ENCODE peak calls at places on chromosomes 6 and 20, in five cellular contexts. O, V, G, M and C are unnamed samples. For H3K4me1, the result is how much of the 10 kb centered on the place peaks cover.

GRCh38 chr6:156589281-156589680 is 187.9 kb upstream of the ARID1B start:
- DNase-seq in V (no peak), G (no peak), M (peak), O (no peak), C (no peak)

GRCh38 chr20:25195962-25196700 is 619 bp downstream of the ENTPD6 start:
- DNase-seq in M (peak), V (peak), G (peak), O (peak), C (peak)

GRCh38 chr20:5608104-5608447 is 142.1 kb upstream of the SHLD1 start:
- DNase-seq in M (no peak), V (no peak), O (no peak), G (no peak), C (no peak)

GRCh38 chr6:156953125-156953477 is 175.9 kb downstream of the ARID1B start:
- DNase-seq in G (no peak), M (no peak), V (no peak), O (no peak), C (peak)

GRCh38 chr6:111854683-111855082 is 18.6 kb downstream of the FYN start:
- DNase-seq in O (no peak), G (no peak), V (no peak), M (peak), C (no peak)

GRCh38 chr20:8790442-8791074 is 278.3 kb upstream of the PLCB4 start:
- DNase-seq in V (no peak), M (peak), G (peak), O (no peak), C (peak)

GRCh38 chr6:18595774-18596528 is 208.8 kb downstream of the RNF144B start:
- DNase-seq in V (peak), G (peak), O (no peak), M (peak), C (peak)

GRCh38 chr20:25030007-25030648 is 27.8 kb downstream of the ACSS1 start:
- DNase-seq in V (no peak), G (no peak), M (no peak), O (no peak), C (no peak)

GRCh38 chr6:36666726-36667591 is 11.6 kb upstream of the CDKN1A start:
- DNase-seq in M (peak), G (no peak), O (peak), V (no peak), C (peak)

GRCh38 chr20:19079536-19080299 is 132.7 kb upstream of the SLC24A3 start:
- DNase-seq in M (no peak), O (no peak), G (no peak), V (no peak), C (no peak)

GRCh38 chr6:21831531-21832291 is 238.2 kb downstream of the SOX4 start:
- DNase-seq in M (peak), O (no peak), G (no peak), V (no peak), C (no peak)

GRCh38 chr6:83199865-83200230 is 6.7 kb downstream of the RWDD2A start:
- DNase-seq in M (peak), G (no peak), O (no peak), V (no peak), C (no peak)

GRCh38 chr6:105424177-105424783 is 21.4 kb upstream of the PREP start:
- DNase-seq in M (peak), O (no peak), V (peak), G (peak), C (peak)

GRCh38 chr6:142429195-142429594 is 127.4 kb downstream of the ADGRG6 start:
- DNase-seq in M (no peak), V (no peak), O (no peak), G (no peak), C (no peak)

GRCh38 chr20:63273180-63273579 is 567 bp downstream of the ARFGAP1 start:
- DNase-seq in M (no peak), V (no peak), G (no peak), O (no peak), C (no peak)

GRCh38 chr6:108468346-108468745 is 92.4 kb upstream of the FOXO3 start:
- DNase-seq in G (no peak), O (no peak), V (no peak), M (no peak), C (no peak)

GRCh38 chr6:111992851-111993250 is 61.1 kb upstream of the CCN6 start:
- DNase-seq in V (no peak), M (no peak), G (no peak), O (no peak), C (no peak)

GRCh38 chr6:165863801-165864200 is 200.8 kb upstream of the PDE10A start:
- DNase-seq in G (no peak), V (no peak), O (no peak), M (peak), C (no peak)

GRCh38 chr20:35327074-35327976 is 35.1 kb upstream of the FAM83C start:
- DNase-seq in V (no peak), G (no peak), M (no peak), O (no peak), C (no peak)

GRCh38 chr6:157023958-157024357 is 246.8 kb downstream of the ARID1B start:
- DNase-seq in V (no peak), O (no peak), M (peak), G (no peak), C (peak)

GRCh38 chr6:108254436-108255410 is 6.1 kb downstream of the SNX3 start:
- DNase-seq in O (no peak), G (no peak), V (no peak), M (no peak), C (no peak)

GRCh38 chr6:50998905-50999304 is 180.2 kb downstream of the TFAP2B start:
- DNase-seq in V (no peak), M (no peak), O (no peak), G (no peak), C (no peak)

GRCh38 chr6:45772886-45773285 is 242.8 kb downstream of the CLIC5 start:
- DNase-seq in V (no peak), O (no peak), M (peak), G (no peak), C (no peak)

GRCh38 chr6:105750089-105750488 is 336.0 kb upstream of the PRDM1 start:
- DNase-seq in M (no peak), O (no peak), V (no peak), G (no peak), C (no peak)

GRCh38 chr6:154039231-154039842 is at the start of gene OPRM1:
- DNase-seq in O (peak), V (no peak), M (peak), G (no peak), C (peak)

GRCh38 chr6:82917346-82918064 is 148.1 kb downstream of the UBE3D start:
- DNase-seq in M (peak), G (no peak), O (no peak), V (no peak), C (peak)

GRCh38 chr6:33490198-33490597 is 35.8 kb downstream of the ZBTB9 start:
- DNase-seq in M (no peak), G (no peak), O (no peak), V (no peak), C (no peak)

GRCh38 chr6:134816300-134816699 is 133.6 kb downstream of the ALDH8A1 start:
- DNase-seq in M (peak), G (no peak), O (no peak), V (no peak), C (no peak)

GRCh38 chr20:36847009-36847709 is 28.8 kb upstream of the TLDC2 start:
- DNase-seq in O (peak), V (no peak), M (peak), G (no peak), C (peak)

GRCh38 chr6:127489248-127489647 is 29.9 kb downstream of the MTCL3 start:
- DNase-seq in O (no peak), M (no peak), G (no peak), V (no peak), C (no peak)

GRCh38 chr6:31304683-31305082 is 32.8 kb upstream of the HLA-C start:
- DNase-seq in G (no peak), V (no peak), M (no peak), O (no peak), C (no peak)

GRCh38 chr6:31307669-31308049 is 35.8 kb upstream of the HLA-C start:
- DNase-seq in O (no peak), M (no peak), V (no peak), G (no peak), C (no peak)

GRCh38 chr6:31308845-31309175 is 36.9 kb upstream of the HLA-C start:
- DNase-seq in M (no peak), O (no peak), V (no peak), G (no peak), C (no peak)

GRCh38 chr6:31305674-31306219 is 33.9 kb upstream of the HLA-C start:
- DNase-seq in V (no peak), O (no peak), M (no peak), G (no peak), C (no peak)

GRCh38 chr6:31308050-31308844 is 36.4 kb upstream of the HLA-C start:
- DNase-seq in O (peak), M (no peak), G (no peak), V (peak), C (peak)
- H3K4me3 ChIP-seq in O (no peak), M (no peak), G (peak), V (peak), C (no peak)

GRCh38 chr6:136076496-136076895 is 173.6 kb downstream of the MTFR2 start:
- DNase-seq in M (peak), G (no peak), O (no peak), V (no peak), C (no peak)
- H3K4me1 ChIP-seq in M (under half), G (under half), O (under half), V (under half), C (under half)

GRCh38 chr6:35018184-35018523 is 123.0 kb downstream of the TCP11 start:
- DNase-seq in M (no peak), O (no peak), G (no peak), V (no peak), C (no peak)

GRCh38 chr6:35019831-35020230 is 121.3 kb downstream of the TCP11 start:
- DNase-seq in M (no peak), G (no peak), V (no peak), O (no peak), C (peak)

GRCh38 chr6:35017461-35018183 is 123.5 kb downstream of the TCP11 start:
- DNase-seq in O (peak), G (no peak), V (no peak), M (no peak), C (peak)

GRCh38 chr6:35019171-35019570 is 122.0 kb downstream of the TCP11 start:
- DNase-seq in O (no peak), M (no peak), V (no peak), G (no peak), C (no peak)

GRCh38 chr6:35018746-35019145 is 122.4 kb downstream of the TCP11 start:
- DNase-seq in O (no peak), V (no peak), M (no peak), G (no peak), C (no peak)
- H3K4me3 ChIP-seq in O (peak), V (no peak), M (peak), G (no peak), C (peak)

DNA sequence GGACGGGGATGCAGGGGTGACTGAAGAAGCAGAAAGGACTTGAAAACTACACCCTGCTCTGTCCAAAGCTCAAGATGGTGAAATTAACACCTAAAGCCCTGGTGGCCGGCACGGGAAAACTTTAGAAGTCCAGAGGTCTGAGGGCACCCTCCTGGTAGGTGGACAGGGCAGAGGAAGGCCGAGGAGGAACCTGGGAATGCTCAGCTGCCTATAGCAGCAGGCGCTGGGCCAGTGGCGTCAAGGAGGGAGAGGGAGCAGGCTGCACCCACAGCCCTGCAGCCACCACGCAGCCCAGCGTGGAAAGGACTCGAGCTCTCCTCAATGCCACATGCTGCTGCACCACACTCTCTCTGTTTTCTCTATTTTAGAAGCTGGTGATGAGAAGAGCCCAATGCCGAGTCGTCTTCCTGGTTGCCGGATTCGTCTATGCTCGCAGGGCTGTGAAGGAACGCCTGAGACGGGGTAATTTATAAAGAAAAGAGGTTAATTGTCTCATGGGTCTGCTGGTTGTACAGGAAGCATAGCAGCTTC is 248.3 kb upstream of the AFDN start:
- DNase-seq in M (no peak), G (no peak), V (no peak), O (no peak), C (no peak)
- H3K4me1 ChIP-seq in M (under half), G (under half), V (under half), O (under half), C (under half)